ENCODE peak calls at places on chromosomes 11 and 22, in nine cellular contexts. One of them, this sample, is unnamed.

GRCh38 chr11:6505577-6506240 is 8.6 kb downstream of the DNHD1 start:
- DNase-seq in AG09309: no peak
- DNase-seq in cardiac fibroblast: peak; percentile 81
- DNase-seq in RWPE1: peak; percentile 74
- DNase-seq in choroid plexus epithelial cell: peak; percentile 80
- DNase-seq in GM12892: no peak
- DNase-seq in adrenal gland: no peak
- DNase-seq in progenitor cell of endocrine pancreas: no peak
- DNase-seq in stimulated activated CD8-positive, alpha-beta memory T cell treated with anti-CD3 and anti-CD28 coated beads, Interleukin-7, amount 100 ng/mL, for 1 hour: no peak
- DNase-seq in this sample: peak; percentile 56

GRCh38 chr11:46738887-46739286 is 19.9 kb downstream of the F2 start:
- DNase-seq in adrenal gland: no peak
- DNase-seq in progenitor cell of endocrine pancreas: no peak
- DNase-seq in RWPE1: no peak
- DNase-seq in stimulated activated CD8-positive, alpha-beta memory T cell treated with anti-CD3 and anti-CD28 coated beads, Interleukin-7, amount 100 ng/mL, for 1 hour: no peak
- DNase-seq in AG09309: no peak
- DNase-seq in cardiac fibroblast: no peak
- DNase-seq in GM12892: no peak
- DNase-seq in choroid plexus epithelial cell: no peak
- DNase-seq in this sample: no peak

GRCh38 chr22:46043339-46043738 is 66.4 kb upstream of the WNT7B start:
- DNase-seq in adrenal gland: peak; percentile 15
- DNase-seq in AG09309: no peak
- DNase-seq in RWPE1: no peak
- DNase-seq in progenitor cell of endocrine pancreas: no peak
- DNase-seq in choroid plexus epithelial cell: no peak
- DNase-seq in GM12892: no peak
- DNase-seq in cardiac fibroblast: no peak
- DNase-seq in stimulated activated CD8-positive, alpha-beta memory T cell treated with anti-CD3 and anti-CD28 coated beads, Interleukin-7, amount 100 ng/mL, for 1 hour: no peak
- DNase-seq in this sample: no peak

GRCh38 chr11:38019072-38019775 is 1421.2 kb upstream of the RAG2 start:
- DNase-seq in GM12892: no peak
- DNase-seq in RWPE1: peak; percentile 68
- DNase-seq in choroid plexus epithelial cell: peak; percentile 3
- DNase-seq in cardiac fibroblast: peak; percentile 41
- DNase-seq in stimulated activated CD8-positive, alpha-beta memory T cell treated with anti-CD3 and anti-CD28 coated beads, Interleukin-7, amount 100 ng/mL, for 1 hour: no peak
- DNase-seq in adrenal gland: no peak
- DNase-seq in progenitor cell of endocrine pancreas: no peak
- DNase-seq in AG09309: no peak
- DNase-seq in this sample: no peak

GRCh38 chr22:36830601-36831000 is 13.8 kb upstream of the PVALB start:
- DNase-seq in cardiac fibroblast: no peak
- DNase-seq in stimulated activated CD8-positive, alpha-beta memory T cell treated with anti-CD3 and anti-CD28 coated beads, Interleukin-7, amount 100 ng/mL, for 1 hour: no peak
- DNase-seq in choroid plexus epithelial cell: no peak
- DNase-seq in AG09309: no peak
- DNase-seq in adrenal gland: no peak
- DNase-seq in progenitor cell of endocrine pancreas: no peak
- DNase-seq in GM12892: no peak
- DNase-seq in RWPE1: no peak
- DNase-seq in this sample: no peak

GRCh38 chr22:38218661-38219331 is 17.0 kb downstream of the MAFF start:
- DNase-seq in GM12892: no peak
- DNase-seq in adrenal gland: peak; percentile 93
- DNase-seq in RWPE1: peak; percentile 71
- DNase-seq in progenitor cell of endocrine pancreas: peak; percentile 34
- DNase-seq in cardiac fibroblast: peak; percentile 97
- DNase-seq in AG09309: peak; percentile 80
- DNase-seq in stimulated activated CD8-positive, alpha-beta memory T cell treated with anti-CD3 and anti-CD28 coated beads, Interleukin-7, amount 100 ng/mL, for 1 hour: no peak
- DNase-seq in choroid plexus epithelial cell: peak; percentile 96
- DNase-seq in this sample: peak; percentile 81

GRCh38 chr22:39493759-39494158 is 8.3 kb upstream of the MIEF1 start:
- DNase-seq in stimulated activated CD8-positive, alpha-beta memory T cell treated with anti-CD3 and anti-CD28 coated beads, Interleukin-7, amount 100 ng/mL, for 1 hour: no peak
- DNase-seq in choroid plexus epithelial cell: peak; percentile 44
- DNase-seq in AG09309: peak; percentile 54
- DNase-seq in GM12892: no peak
- DNase-seq in RWPE1: no peak
- DNase-seq in adrenal gland: no peak
- DNase-seq in cardiac fibroblast: peak; percentile 75
- DNase-seq in progenitor cell of endocrine pancreas: no peak
- DNase-seq in this sample: peak; percentile 90

GRCh38 chr11:65867284-65868071 is 5.1 kb downstream of the EFEMP2 start:
- DNase-seq in RWPE1: no peak
- DNase-seq in cardiac fibroblast: no peak
- DNase-seq in GM12892: no peak
- DNase-seq in AG09309: no peak
- DNase-seq in choroid plexus epithelial cell: peak; percentile 17
- DNase-seq in progenitor cell of endocrine pancreas: no peak
- DNase-seq in adrenal gland: no peak
- DNase-seq in stimulated activated CD8-positive, alpha-beta memory T cell treated with anti-CD3 and anti-CD28 coated beads, Interleukin-7, amount 100 ng/mL, for 1 hour: no peak
- DNase-seq in this sample: no peak

GRCh38 chr22:30810105-30810504 is 115.4 kb downstream of the OSBP2 start:
- DNase-seq in AG09309: no peak
- DNase-seq in cardiac fibroblast: no peak
- DNase-seq in choroid plexus epithelial cell: no peak
- DNase-seq in stimulated activated CD8-positive, alpha-beta memory T cell treated with anti-CD3 and anti-CD28 coated beads, Interleukin-7, amount 100 ng/mL, for 1 hour: no peak
- DNase-seq in adrenal gland: no peak
- DNase-seq in RWPE1: no peak
- DNase-seq in GM12892: no peak
- DNase-seq in progenitor cell of endocrine pancreas: no peak
- DNase-seq in this sample: no peak

This sample was measured in stromal cell of bone marrow.